ENCODE peak calls at places on chromosome 15, in ten cellular contexts. One of them, this sample, is unnamed.

GRCh38 chr15:99745687-99746086 is 12.4 kb upstream of the LYSMD4 start:
- DNase-seq in mucosa of descending colon: no peak
- DNase-seq in activated gamma-delta T cell treated with Interleukin-2 at 50 U/mL for 16 hours: no peak
- DNase-seq in activated effector memory CD4-positive, alpha-beta T cell treated with anti-CD3 and anti-CD28 coated beads, Interleukin-2, amount 50 U/mL, for 16 hours: no peak
- DNase-seq in T-helper 9 cell: no peak
- DNase-seq in CD8-positive, alpha-beta T cell: no peak
- DNase-seq in activated CD4-positive, alpha-beta T cell treated with anti-CD3 and anti-CD28 coated beads, Interleukin-2, amount 50 U/mL, for 24 hours: no peak
- DNase-seq in HT-29: no peak
- DNase-seq in SHP77 treated with DMSO at 0.1 percent for 48 hours: no peak
- DNase-seq in SK-MEL-5: no peak
- DNase-seq in this sample: no peak

GRCh38 chr15:101503296-101503599 is 13.7 kb upstream of the PCSK6 start:
- DNase-seq in mucosa of descending colon: no peak
- DNase-seq in activated gamma-delta T cell treated with Interleukin-2 at 50 U/mL for 16 hours: no peak
- DNase-seq in activated effector memory CD4-positive, alpha-beta T cell treated with anti-CD3 and anti-CD28 coated beads, Interleukin-2, amount 50 U/mL, for 16 hours: no peak
- DNase-seq in T-helper 9 cell: no peak
- DNase-seq in CD8-positive, alpha-beta T cell: no peak
- DNase-seq in activated CD4-positive, alpha-beta T cell treated with anti-CD3 and anti-CD28 coated beads, Interleukin-2, amount 50 U/mL, for 24 hours: no peak
- DNase-seq in HT-29: no peak
- DNase-seq in SHP77 treated with DMSO at 0.1 percent for 48 hours: no peak
- DNase-seq in SK-MEL-5: no peak
- DNase-seq in this sample: no peak

GRCh38 chr15:60720493-60721231 is 241.7 kb upstream of the ICE2 start:
- DNase-seq in mucosa of descending colon: no peak
- DNase-seq in activated gamma-delta T cell treated with Interleukin-2 at 50 U/mL for 16 hours: peak
- DNase-seq in activated effector memory CD4-positive, alpha-beta T cell treated with anti-CD3 and anti-CD28 coated beads, Interleukin-2, amount 50 U/mL, for 16 hours: peak
- DNase-seq in T-helper 9 cell: peak
- DNase-seq in CD8-positive, alpha-beta T cell: peak
- DNase-seq in activated CD4-positive, alpha-beta T cell treated with anti-CD3 and anti-CD28 coated beads, Interleukin-2, amount 50 U/mL, for 24 hours: peak
- DNase-seq in HT-29: no peak
- DNase-seq in SHP77 treated with DMSO at 0.1 percent for 48 hours: no peak
- DNase-seq in SK-MEL-5: peak
- DNase-seq in this sample: peak

GRCh38 chr15:33766329-33766728 is 202.0 kb upstream of the CHRM5 start:
- DNase-seq in mucosa of descending colon: no peak
- DNase-seq in activated gamma-delta T cell treated with Interleukin-2 at 50 U/mL for 16 hours: no peak
- DNase-seq in activated effector memory CD4-positive, alpha-beta T cell treated with anti-CD3 and anti-CD28 coated beads, Interleukin-2, amount 50 U/mL, for 16 hours: no peak
- DNase-seq in T-helper 9 cell: no peak
- DNase-seq in CD8-positive, alpha-beta T cell: no peak
- DNase-seq in activated CD4-positive, alpha-beta T cell treated with anti-CD3 and anti-CD28 coated beads, Interleukin-2, amount 50 U/mL, for 24 hours: no peak
- DNase-seq in HT-29: no peak
- DNase-seq in SHP77 treated with DMSO at 0.1 percent for 48 hours: no peak
- DNase-seq in SK-MEL-5: peak
- DNase-seq in this sample: no peak

GRCh38 chr15:70715840-70716510 is 47.4 kb downstream of the UACA start:
- DNase-seq in mucosa of descending colon: no peak
- DNase-seq in activated gamma-delta T cell treated with Interleukin-2 at 50 U/mL for 16 hours: no peak
- DNase-seq in activated effector memory CD4-positive, alpha-beta T cell treated with anti-CD3 and anti-CD28 coated beads, Interleukin-2, amount 50 U/mL, for 16 hours: no peak
- DNase-seq in T-helper 9 cell: no peak
- DNase-seq in CD8-positive, alpha-beta T cell: no peak
- DNase-seq in activated CD4-positive, alpha-beta T cell treated with anti-CD3 and anti-CD28 coated beads, Interleukin-2, amount 50 U/mL, for 24 hours: no peak
- DNase-seq in HT-29: no peak
- DNase-seq in SHP77 treated with DMSO at 0.1 percent for 48 hours: no peak
- DNase-seq in SK-MEL-5: peak
- DNase-seq in this sample: no peak

GRCh38 chr15:88255109-88255495 is 1.4 kb downstream of the NTRK3 start:
- DNase-seq in mucosa of descending colon: no peak
- DNase-seq in activated gamma-delta T cell treated with Interleukin-2 at 50 U/mL for 16 hours: no peak
- DNase-seq in activated effector memory CD4-positive, alpha-beta T cell treated with anti-CD3 and anti-CD28 coated beads, Interleukin-2, amount 50 U/mL, for 16 hours: no peak
- DNase-seq in T-helper 9 cell: no peak
- DNase-seq in CD8-positive, alpha-beta T cell: no peak
- DNase-seq in activated CD4-positive, alpha-beta T cell treated with anti-CD3 and anti-CD28 coated beads, Interleukin-2, amount 50 U/mL, for 24 hours: no peak
- DNase-seq in HT-29: no peak
- DNase-seq in SHP77 treated with DMSO at 0.1 percent for 48 hours: no peak
- DNase-seq in SK-MEL-5: no peak
- DNase-seq in this sample: no peak

GRCh38 chr15:65095747-65096104 is 19.2 kb downstream of the KBTBD13 start:
- DNase-seq in mucosa of descending colon: no peak
- DNase-seq in activated gamma-delta T cell treated with Interleukin-2 at 50 U/mL for 16 hours: no peak
- DNase-seq in activated effector memory CD4-positive, alpha-beta T cell treated with anti-CD3 and anti-CD28 coated beads, Interleukin-2, amount 50 U/mL, for 16 hours: no peak
- DNase-seq in T-helper 9 cell: no peak
- DNase-seq in CD8-positive, alpha-beta T cell: no peak
- DNase-seq in activated CD4-positive, alpha-beta T cell treated with anti-CD3 and anti-CD28 coated beads, Interleukin-2, amount 50 U/mL, for 24 hours: no peak
- DNase-seq in HT-29: no peak
- DNase-seq in SHP77 treated with DMSO at 0.1 percent for 48 hours: no peak
- DNase-seq in SK-MEL-5: no peak
- DNase-seq in this sample: no peak

GRCh38 chr15:81292516-81293001 is 31.4 kb downstream of the STARD5 start:
- DNase-seq in mucosa of descending colon: no peak
- DNase-seq in activated gamma-delta T cell treated with Interleukin-2 at 50 U/mL for 16 hours: no peak
- DNase-seq in activated effector memory CD4-positive, alpha-beta T cell treated with anti-CD3 and anti-CD28 coated beads, Interleukin-2, amount 50 U/mL, for 16 hours: peak
- DNase-seq in T-helper 9 cell: peak
- DNase-seq in CD8-positive, alpha-beta T cell: peak
- DNase-seq in activated CD4-positive, alpha-beta T cell treated with anti-CD3 and anti-CD28 coated beads, Interleukin-2, amount 50 U/mL, for 24 hours: peak
- DNase-seq in HT-29: no peak
- DNase-seq in SHP77 treated with DMSO at 0.1 percent for 48 hours: no peak
- DNase-seq in SK-MEL-5: no peak
- DNase-seq in this sample: peak

GRCh38 chr15:84747423-84748273 is 744 bp upstream of the ZNF592 start:
- DNase-seq in mucosa of descending colon: peak
- DNase-seq in activated gamma-delta T cell treated with Interleukin-2 at 50 U/mL for 16 hours: peak
- DNase-seq in activated effector memory CD4-positive, alpha-beta T cell treated with anti-CD3 and anti-CD28 coated beads, Interleukin-2, amount 50 U/mL, for 16 hours: peak
- DNase-seq in T-helper 9 cell: peak
- DNase-seq in CD8-positive, alpha-beta T cell: peak
- DNase-seq in activated CD4-positive, alpha-beta T cell treated with anti-CD3 and anti-CD28 coated beads, Interleukin-2, amount 50 U/mL, for 24 hours: peak
- DNase-seq in HT-29: peak
- DNase-seq in SHP77 treated with DMSO at 0.1 percent for 48 hours: peak
- DNase-seq in SK-MEL-5: peak
- DNase-seq in this sample: peak

GRCh38 chr15:101358895-101359294 is 63.8 kb upstream of the SNRPA1 start:
- DNase-seq in mucosa of descending colon: no peak
- DNase-seq in activated gamma-delta T cell treated with Interleukin-2 at 50 U/mL for 16 hours: no peak
- DNase-seq in activated effector memory CD4-positive, alpha-beta T cell treated with anti-CD3 and anti-CD28 coated beads, Interleukin-2, amount 50 U/mL, for 16 hours: no peak
- DNase-seq in T-helper 9 cell: no peak
- DNase-seq in CD8-positive, alpha-beta T cell: no peak
- DNase-seq in activated CD4-positive, alpha-beta T cell treated with anti-CD3 and anti-CD28 coated beads, Interleukin-2, amount 50 U/mL, for 24 hours: no peak
- DNase-seq in HT-29: no peak
- DNase-seq in SHP77 treated with DMSO at 0.1 percent for 48 hours: no peak
- DNase-seq in SK-MEL-5: no peak
- DNase-seq in this sample: no peak

GRCh38 chr15:33278816-33279612 is 31.8 kb upstream of the RYR3 start:
- DNase-seq in mucosa of descending colon: no peak
- DNase-seq in activated gamma-delta T cell treated with Interleukin-2 at 50 U/mL for 16 hours: no peak
- DNase-seq in activated effector memory CD4-positive, alpha-beta T cell treated with anti-CD3 and anti-CD28 coated beads, Interleukin-2, amount 50 U/mL, for 16 hours: no peak
- DNase-seq in T-helper 9 cell: no peak
- DNase-seq in CD8-positive, alpha-beta T cell: no peak
- DNase-seq in activated CD4-positive, alpha-beta T cell treated with anti-CD3 and anti-CD28 coated beads, Interleukin-2, amount 50 U/mL, for 24 hours: no peak
- DNase-seq in HT-29: peak
- DNase-seq in SHP77 treated with DMSO at 0.1 percent for 48 hours: no peak
- DNase-seq in SK-MEL-5: peak
- DNase-seq in this sample: no peak

GRCh38 chr15:41965441-41966413 is 6.6 kb downstream of the EHD4 start:
- DNase-seq in mucosa of descending colon: no peak
- DNase-seq in activated gamma-delta T cell treated with Interleukin-2 at 50 U/mL for 16 hours: no peak
- DNase-seq in activated effector memory CD4-positive, alpha-beta T cell treated with anti-CD3 and anti-CD28 coated beads, Interleukin-2, amount 50 U/mL, for 16 hours: peak
- DNase-seq in T-helper 9 cell: no peak
- DNase-seq in CD8-positive, alpha-beta T cell: no peak
- DNase-seq in activated CD4-positive, alpha-beta T cell treated with anti-CD3 and anti-CD28 coated beads, Interleukin-2, amount 50 U/mL, for 24 hours: no peak
- DNase-seq in HT-29: no peak
- DNase-seq in SHP77 treated with DMSO at 0.1 percent for 48 hours: no peak
- DNase-seq in SK-MEL-5: no peak
- DNase-seq in this sample: no peak

GRCh38 chr15:82643992-82644391 is 3.2 kb downstream of the CPEB1 start:
- DNase-seq in mucosa of descending colon: no peak
- DNase-seq in activated gamma-delta T cell treated with Interleukin-2 at 50 U/mL for 16 hours: no peak
- DNase-seq in activated effector memory CD4-positive, alpha-beta T cell treated with anti-CD3 and anti-CD28 coated beads, Interleukin-2, amount 50 U/mL, for 16 hours: no peak
- DNase-seq in T-helper 9 cell: no peak
- DNase-seq in CD8-positive, alpha-beta T cell: no peak
- DNase-seq in activated CD4-positive, alpha-beta T cell treated with anti-CD3 and anti-CD28 coated beads, Interleukin-2, amount 50 U/mL, for 24 hours: no peak
- DNase-seq in HT-29: no peak
- DNase-seq in SHP77 treated with DMSO at 0.1 percent for 48 hours: no peak
- DNase-seq in SK-MEL-5: peak
- DNase-seq in this sample: no peak

GRCh38 chr15:94023520-94023919 is 207.8 kb upstream of the MCTP2 start:
- DNase-seq in mucosa of descending colon: no peak
- DNase-seq in activated gamma-delta T cell treated with Interleukin-2 at 50 U/mL for 16 hours: no peak
- DNase-seq in activated effector memory CD4-positive, alpha-beta T cell treated with anti-CD3 and anti-CD28 coated beads, Interleukin-2, amount 50 U/mL, for 16 hours: no peak
- DNase-seq in T-helper 9 cell: no peak
- DNase-seq in CD8-positive, alpha-beta T cell: no peak
- DNase-seq in activated CD4-positive, alpha-beta T cell treated with anti-CD3 and anti-CD28 coated beads, Interleukin-2, amount 50 U/mL, for 24 hours: no peak
- DNase-seq in HT-29: no peak
- DNase-seq in SHP77 treated with DMSO at 0.1 percent for 48 hours: no peak
- DNase-seq in SK-MEL-5: no peak
- DNase-seq in this sample: no peak

GRCh38 chr15:61299060-61299763 is 70.1 kb upstream of the RORA start:
- DNase-seq in mucosa of descending colon: no peak
- DNase-seq in activated gamma-delta T cell treated with Interleukin-2 at 50 U/mL for 16 hours: no peak
- DNase-seq in activated effector memory CD4-positive, alpha-beta T cell treated with anti-CD3 and anti-CD28 coated beads, Interleukin-2, amount 50 U/mL, for 16 hours: no peak
- DNase-seq in T-helper 9 cell: no peak
- DNase-seq in CD8-positive, alpha-beta T cell: no peak
- DNase-seq in activated CD4-positive, alpha-beta T cell treated with anti-CD3 and anti-CD28 coated beads, Interleukin-2, amount 50 U/mL, for 24 hours: no peak
- DNase-seq in HT-29: no peak
- DNase-seq in SHP77 treated with DMSO at 0.1 percent for 48 hours: no peak
- DNase-seq in SK-MEL-5: no peak
- DNase-seq in this sample: no peak

GRCh38 chr15:40859206-40859851 is 14.7 kb downstream of the RHOV start:
- DNase-seq in mucosa of descending colon: peak
- DNase-seq in activated gamma-delta T cell treated with Interleukin-2 at 50 U/mL for 16 hours: peak
- DNase-seq in activated effector memory CD4-positive, alpha-beta T cell treated with anti-CD3 and anti-CD28 coated beads, Interleukin-2, amount 50 U/mL, for 16 hours: peak
- DNase-seq in T-helper 9 cell: peak
- DNase-seq in CD8-positive, alpha-beta T cell: peak
- DNase-seq in activated CD4-positive, alpha-beta T cell treated with anti-CD3 and anti-CD28 coated beads, Interleukin-2, amount 50 U/mL, for 24 hours: peak
- DNase-seq in HT-29: peak
- DNase-seq in SHP77 treated with DMSO at 0.1 percent for 48 hours: peak
- DNase-seq in SK-MEL-5: peak
- DNase-seq in this sample: peak

GRCh38 chr15:58222698-58223097 is 84.5 kb downstream of the AQP9 start:
- DNase-seq in mucosa of descending colon: no peak
- DNase-seq in activated gamma-delta T cell treated with Interleukin-2 at 50 U/mL for 16 hours: no peak
- DNase-seq in activated effector memory CD4-positive, alpha-beta T cell treated with anti-CD3 and anti-CD28 coated beads, Interleukin-2, amount 50 U/mL, for 16 hours: no peak
- DNase-seq in T-helper 9 cell: no peak
- DNase-seq in CD8-positive, alpha-beta T cell: no peak
- DNase-seq in activated CD4-positive, alpha-beta T cell treated with anti-CD3 and anti-CD28 coated beads, Interleukin-2, amount 50 U/mL, for 24 hours: no peak
- DNase-seq in HT-29: no peak
- DNase-seq in SHP77 treated with DMSO at 0.1 percent for 48 hours: no peak
- DNase-seq in SK-MEL-5: no peak
- DNase-seq in this sample: no peak

GRCh38 chr15:60721232-60721576 is 242.3 kb upstream of the ICE2 start:
- DNase-seq in mucosa of descending colon: no peak
- DNase-seq in activated gamma-delta T cell treated with Interleukin-2 at 50 U/mL for 16 hours: no peak
- DNase-seq in activated effector memory CD4-positive, alpha-beta T cell treated with anti-CD3 and anti-CD28 coated beads, Interleukin-2, amount 50 U/mL, for 16 hours: no peak
- DNase-seq in T-helper 9 cell: no peak
- DNase-seq in CD8-positive, alpha-beta T cell: no peak
- DNase-seq in activated CD4-positive, alpha-beta T cell treated with anti-CD3 and anti-CD28 coated beads, Interleukin-2, amount 50 U/mL, for 24 hours: no peak
- DNase-seq in HT-29: no peak
- DNase-seq in SHP77 treated with DMSO at 0.1 percent for 48 hours: no peak
- DNase-seq in SK-MEL-5: no peak
- DNase-seq in this sample: no peak

GRCh38 chr15:80343610-80344009 is 60.6 kb upstream of the ARNT2 start:
- DNase-seq in mucosa of descending colon: peak
- DNase-seq in activated gamma-delta T cell treated with Interleukin-2 at 50 U/mL for 16 hours: no peak
- DNase-seq in activated effector memory CD4-positive, alpha-beta T cell treated with anti-CD3 and anti-CD28 coated beads, Interleukin-2, amount 50 U/mL, for 16 hours: no peak
- DNase-seq in T-helper 9 cell: no peak
- DNase-seq in CD8-positive, alpha-beta T cell: no peak
- DNase-seq in activated CD4-positive, alpha-beta T cell treated with anti-CD3 and anti-CD28 coated beads, Interleukin-2, amount 50 U/mL, for 24 hours: no peak
- DNase-seq in HT-29: no peak
- DNase-seq in SHP77 treated with DMSO at 0.1 percent for 48 hours: no peak
- DNase-seq in SK-MEL-5: no peak
- DNase-seq in this sample: no peak

GRCh38 chr15:57510647-57511046 is 81.1 kb upstream of the MYZAP start:
- DNase-seq in mucosa of descending colon: no peak
- DNase-seq in activated gamma-delta T cell treated with Interleukin-2 at 50 U/mL for 16 hours: no peak
- DNase-seq in activated effector memory CD4-positive, alpha-beta T cell treated with anti-CD3 and anti-CD28 coated beads, Interleukin-2, amount 50 U/mL, for 16 hours: no peak
- DNase-seq in T-helper 9 cell: no peak
- DNase-seq in CD8-positive, alpha-beta T cell: no peak
- DNase-seq in activated CD4-positive, alpha-beta T cell treated with anti-CD3 and anti-CD28 coated beads, Interleukin-2, amount 50 U/mL, for 24 hours: no peak
- DNase-seq in HT-29: no peak
- DNase-seq in SHP77 treated with DMSO at 0.1 percent for 48 hours: peak
- DNase-seq in SK-MEL-5: no peak
- DNase-seq in this sample: no peak

GRCh38 chr15:90266485-90266884 is 1.0 kb downstream of the NGRN start:
- DNase-seq in mucosa of descending colon: peak
- DNase-seq in activated gamma-delta T cell treated with Interleukin-2 at 50 U/mL for 16 hours: no peak
- DNase-seq in activated effector memory CD4-positive, alpha-beta T cell treated with anti-CD3 and anti-CD28 coated beads, Interleukin-2, amount 50 U/mL, for 16 hours: peak
- DNase-seq in T-helper 9 cell: peak
- DNase-seq in CD8-positive, alpha-beta T cell: peak
- DNase-seq in activated CD4-positive, alpha-beta T cell treated with anti-CD3 and anti-CD28 coated beads, Interleukin-2, amount 50 U/mL, for 24 hours: no peak
- DNase-seq in HT-29: no peak
- DNase-seq in SHP77 treated with DMSO at 0.1 percent for 48 hours: no peak
- DNase-seq in SK-MEL-5: no peak
- DNase-seq in this sample: no peak